ENCODE peak calls at places on chromosomes 12 and 14, in four cellular contexts. T, V, A and X are unnamed samples.

GRCh38 chr14:102504302-102504950 is 5.2 kb downstream of the ANKRD9 start:
- DNase-seq in T (no peak), A (no peak), V (no peak), X (no peak)

GRCh38 chr12:48768736-48769135 is 20.2 kb downstream of the ADCY6 start:
- DNase-seq in T (no peak), A (no peak), V (no peak), X (no peak)

GRCh38 chr14:75978249-75978731 is 3.5 kb downstream of the TGFB3 start:
- DNase-seq in V (no peak), T (no peak), A (peak), X (no peak)

GRCh38 chr14:69625299-69626131 is 14.1 kb downstream of the SUSD6 start:
- DNase-seq in T (no peak), V (no peak), A (peak), X (no peak)

GRCh38 chr14:22178330-22178981 is 410.6 kb downstream of the DAD1 start:
- DNase-seq in V (no peak), A (no peak), T (no peak), X (no peak)

GRCh38 chr12:80607361-80608135 is 99.9 kb upstream of the MYF6 start:
- DNase-seq in T (no peak), V (no peak), A (no peak), X (no peak)

GRCh38 chr12:45483571-45483970 is 245.9 kb upstream of the ARID2 start:
- DNase-seq in T (no peak), A (no peak), V (no peak), X (no peak)

GRCh38 chr12:1890810-1891209 is 27.6 kb downstream of the CACNA2D4 start:
- DNase-seq in T (no peak), V (no peak), A (no peak), X (no peak)

GRCh38 chr12:100391856-100392255 is 35.0 kb downstream of the SLC17A8 start:
- DNase-seq in A (no peak), T (no peak), V (no peak), X (no peak)

GRCh38 chr12:98238513-98238912 is 276.9 kb upstream of the TMPO start:
- DNase-seq in A (no peak), V (no peak), T (no peak), X (no peak)

GRCh38 chr12:28017126-28017872 is 44.8 kb upstream of the PTHLH start:
- DNase-seq in A (no peak), V (no peak), T (no peak), X (no peak)

GRCh38 chr12:19710811-19711793 is 271.8 kb downstream of the AEBP2 start:
- DNase-seq in A (no peak), V (no peak), T (peak), X (no peak)

GRCh38 chr12:58703911-58704310 is 216.4 kb downstream of the LRIG3 start:
- DNase-seq in T (no peak), V (no peak), A (no peak), X (no peak)

GRCh38 chr12:8054821-8055220 is 11.3 kb downstream of the C3AR1 start:
- DNase-seq in V (no peak), T (no peak), A (no peak), X (no peak)

GRCh38 chr12:95371571-95371970 is 102.4 kb upstream of the METAP2 start:
- DNase-seq in V (no peak), T (no peak), A (no peak), X (no peak)

GRCh38 chr14:104442611-104443390 is 136.8 kb upstream of the C14orf180 start:
- DNase-seq in A (no peak), T (no peak), V (no peak), X (no peak)

GRCh38 chr14:57502581-57503254 is 9.1 kb upstream of the CCDC198 start:
- DNase-seq in A (no peak), T (no peak), V (peak), X (no peak)

GRCh38 chr12:60451457-60451856 is 855.6 kb downstream of the SLC16A7 start:
- DNase-seq in V (no peak), T (no peak), A (no peak), X (no peak)

GRCh38 chr12:124556067-124556466 is 11.3 kb downstream of the NCOR2 start:
- DNase-seq in V (no peak), A (no peak), T (no peak), X (no peak)

GRCh38 chr12:120866143-120866542 is 38.0 kb downstream of the SPPL3 start:
- DNase-seq in A (no peak), V (no peak), T (no peak), X (no peak)

GRCh38 chr14:73323889-73324535 is 86.7 kb downstream of the PAPLN start:
- DNase-seq in A (no peak), V (no peak), T (peak), X (no peak)

GRCh38 chr12:76670776-76671175 is 93.1 kb upstream of the ZDHHC17 start:
- DNase-seq in T (peak), A (no peak), V (no peak), X (no peak)

GRCh38 chr14:62914025-62914424 is 131.2 kb downstream of the KCNH5 start:
- DNase-seq in V (no peak), T (no peak), A (no peak), X (no peak)

GRCh38 chr14:66039495-66039894 is 446.7 kb upstream of the CCDC196 start:
- DNase-seq in A (no peak), T (no peak), V (no peak), X (no peak)

GRCh38 chr14:99354166-99354875 is 82.3 kb upstream of the BCL11B start:
- DNase-seq in A (no peak), T (no peak), V (no peak), X (no peak)

GRCh38 chr12:22691319-22691718 is 66.3 kb downstream of the ETNK1 start:
- DNase-seq in V (no peak), A (no peak), T (no peak), X (no peak)

GRCh38 chr12:65229441-65229840 is 49.0 kb upstream of the MSRB3 start:
- DNase-seq in V (no peak), A (no peak), T (no peak), X (no peak)

GRCh38 chr14:79613625-79614024 is 597.7 kb downstream of the DIO2 start:
- DNase-seq in T (no peak), A (no peak), V (no peak), X (no peak)

GRCh38 chr12:52181757-52182156 is 10.1 kb downstream of the KRT80 start:
- DNase-seq in V (peak), A (no peak), T (peak), X (peak)

GRCh38 chr14:32950584-32950983 is 11.9 kb downstream of the NPAS3 start:
- DNase-seq in V (no peak), T (peak), A (no peak), X (no peak)

GRCh38 chr12:28998662-28999120 is 150.4 kb upstream of the FAR2 start:
- DNase-seq in T (peak), A (no peak), V (no peak), X (peak)

GRCh38 chr12:26198742-26199141 is 3.4 kb downstream of the SSPN start:
- DNase-seq in A (no peak), T (no peak), V (no peak), X (no peak)